ENCODE peak calls at places on chromosomes 4 and X, in six cellular contexts. Z, A, U, P, D and N are unnamed samples.

GRCh38 chr4:15400911-15401671 is 26.7 kb upstream of the C1QTNF7 start:
- DNase-seq in Z (no peak), A (peak; percentile 65), U (no peak), P (peak; percentile 58), D (peak; percentile 58), N (peak; percentile 47)

GRCh38 chrX:80216086-80216485 is 201.5 kb downstream of the TBX22 start:
- DNase-seq in Z (no peak), A (no peak), U (no peak), P (no peak), D (no peak), N (no peak)

GRCh38 chr4:8351931-8352367 is 82.4 kb downstream of the HTRA3 start:
- DNase-seq in Z (no peak), A (peak; percentile 39), U (no peak), P (no peak), D (peak; percentile 74), N (no peak)

GRCh38 chr4:3346146-3346545 is 53.3 kb downstream of the RGS12 start:
- DNase-seq in Z (no peak), A (peak; percentile 84), U (peak; percentile 69), P (no peak), D (peak; percentile 76), N (peak; percentile 63)

GRCh38 chr4:101599620-101600019 is 190.9 kb upstream of the BANK1 start:
- DNase-seq in Z (no peak), A (peak; percentile 56), U (no peak), P (no peak), D (no peak), N (no peak)

GRCh38 chr4:6749340-6750171 is 33.0 kb upstream of the KIAA0232 start:
- DNase-seq in Z (no peak), A (peak; percentile 33), U (peak; percentile 63), P (peak; percentile 98), D (peak; percentile 45), N (peak; percentile 68)

GRCh38 chrX:9434151-9434550 is 30.7 kb upstream of the TBL1X start:
- DNase-seq in Z (no peak), A (no peak), U (no peak), P (no peak), D (no peak), N (no peak)

GRCh38 chr4:171117457-171117856 is 695.7 kb upstream of the GALNTL6 start:
- DNase-seq in Z (no peak), A (no peak), U (no peak), P (no peak), D (no peak), N (no peak)

GRCh38 chrX:39242187-39242586 is 440.9 kb downstream of the MID1IP1 start:
- DNase-seq in Z (no peak), A (no peak), U (peak; percentile 41), P (no peak), D (no peak), N (no peak)

GRCh38 chr4:67198757-67199156 is 346.5 kb downstream of the CENPC start:
- DNase-seq in Z (no peak), A (no peak), U (no peak), P (no peak), D (no peak), N (peak; percentile 2)

GRCh38 chr4:145179201-145179860 is 1.1 kb downstream of the OTUD4 start:
- DNase-seq in Z (peak; percentile 54), A (peak; percentile 49), U (peak; percentile 78), P (peak; percentile 85), D (peak; percentile 65), N (peak; percentile 72)

GRCh38 chrX:44235534-44235933 is 107.9 kb downstream of the EFHC2 start:
- DNase-seq in Z (no peak), A (no peak), U (no peak), P (no peak), D (no peak), N (no peak)

GRCh38 chr4:8587469-8588195 is 4.9 kb upstream of the CPZ start:
- DNase-seq in Z (no peak), A (no peak), U (peak; percentile 2), P (no peak), D (peak; percentile 12), N (no peak)

GRCh38 chrX:155052738-155053498 is 18.0 kb downstream of the CMC4 start:
- DNase-seq in Z (no peak), A (no peak), U (no peak), P (no peak), D (no peak), N (no peak)

GRCh38 chr4:77538144-77538543 is 67.5 kb upstream of the CXCL13 start:
- DNase-seq in Z (no peak), A (peak; percentile 6), U (no peak), P (no peak), D (no peak), N (no peak)

GRCh38 chr4:6360385-6360784 is 90.7 kb downstream of the WFS1 start:
- DNase-seq in Z (no peak), A (no peak), U (no peak), P (peak; percentile 38), D (no peak), N (no peak)

GRCh38 chr4:122903766-122904165 is 18.6 kb downstream of the NUDT6 start:
- DNase-seq in Z (no peak), A (no peak), U (no peak), P (no peak), D (no peak), N (no peak)

GRCh38 chrX:150873616-150874015 is 24.9 kb downstream of the CD99L2 start:
- DNase-seq in Z (no peak), A (peak; percentile 44), U (peak; percentile 28), P (no peak), D (no peak), N (peak; percentile 18)

GRCh38 chrX:150872773-150873336 is 25.6 kb downstream of the CD99L2 start:
- DNase-seq in Z (no peak), A (no peak), U (peak; percentile 27), P (no peak), D (no peak), N (no peak)

GRCh38 chrX:150871341-150871811 is 27.1 kb downstream of the CD99L2 start:
- DNase-seq in Z (no peak), A (no peak), U (no peak), P (no peak), D (no peak), N (no peak)

GRCh38 chrX:150870487-150871340 is 27.8 kb downstream of the CD99L2 start:
- DNase-seq in Z (no peak), A (peak; percentile 38), U (no peak), P (no peak), D (no peak), N (no peak)

GRCh38 chrX:150874448-150874847 is 24.0 kb downstream of the CD99L2 start:
- DNase-seq in Z (no peak), A (no peak), U (no peak), P (no peak), D (no peak), N (no peak)
- TF ChIP-seq POLR2A in Z (no peak), A (no peak), U (no peak), P (no peak), D (no peak), N (no peak)

DNA sequence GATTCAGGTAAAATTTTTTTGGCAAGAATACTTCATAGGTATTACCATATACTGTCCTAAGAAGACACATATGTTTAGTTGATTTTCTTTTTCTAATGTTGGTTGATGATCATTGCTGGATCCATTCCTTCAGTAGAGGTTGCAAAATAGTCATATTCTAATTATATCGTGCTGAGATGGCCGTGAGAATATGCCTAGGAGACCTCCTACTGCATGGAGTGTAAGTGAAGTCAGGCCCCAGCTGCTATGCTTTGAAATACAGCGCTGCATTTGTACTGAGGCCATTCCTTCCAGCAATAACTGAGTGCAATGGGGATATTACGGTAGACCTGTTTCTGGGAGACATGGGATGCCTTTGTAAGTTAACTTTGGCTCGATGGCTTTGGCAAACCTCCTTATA is 6.7 kb upstream of the PLAC8 start:
- DNase-seq in Z (no peak), A (no peak), U (no peak), P (no peak), D (no peak), N (no peak)
- H3K4me1 ChIP-seq in Z (no peaks in the 10 kb centered on the region), A (no peaks in the 10 kb centered on the region), U (no peaks in the 10 kb centered on the region), P (no peaks in the 10 kb centered on the region), D (no peaks in the 10 kb centered on the region), N (no peaks in the 10 kb centered on the region)

GRCh38 chrX:85544609-85545008 is 165.1 kb upstream of the POF1B start:
- DNase-seq in Z (no peak), A (no peak), U (no peak), P (no peak), D (no peak), N (no peak)
- H3K4me3 ChIP-seq in Z (no peak overlapping the region), A (no peak overlapping the region), U (no peak overlapping the region), P (no peak overlapping the region), D (no peak overlapping the region), N (no peak overlapping the region)

GRCh38 chrX:77910108-77910840 is at the start of gene ATP7A:
- DNase-seq in Z (peak; percentile 71), A (peak; percentile 88), U (peak; percentile 90), P (peak; percentile 92), D (peak; percentile 85), N (peak; percentile 94)
- TF ChIP-seq POLR2A in Z (peak; percentile 34), A (peak; percentile 76), U (peak; percentile 75), P (peak; percentile 28), D (no peak), N (peak; percentile 58)

GRCh38 chr4:82275431-82276423 is 98.1 kb downstream of the HNRNPD start:
- DNase-seq in Z (peak; percentile 49), A (no peak), U (no peak), P (no peak), D (no peak), N (no peak)
- H3K4me1 ChIP-seq in Z (no peaks in the 10 kb centered on the region), A (no peaks in the 10 kb centered on the region), U (no peaks in the 10 kb centered on the region), P (no peaks in the 10 kb centered on the region), D (no peaks in the 10 kb centered on the region), N (no peaks in the 10 kb centered on the region)

GRCh38 chr4:108116423-108117168 is 52.1 kb downstream of the LEF1 start:
- DNase-seq in Z (no peak), A (no peak), U (no peak), P (no peak), D (no peak), N (no peak)
- H3K4me3 ChIP-seq in Z (no peak overlapping the region), A (no peak overlapping the region), U (no peak overlapping the region), P (no peak overlapping the region), D (no peak overlapping the region), N (no peak overlapping the region)

GRCh38 chr4:140037353-140038030 is 116.5 kb downstream of the MAML3 start:
- DNase-seq in Z (no peak), A (peak; percentile 97), U (no peak), P (no peak), D (no peak), N (no peak)
- TF ChIP-seq POLR2A in Z (no peak), A (no peak), U (no peak), P (no peak), D (no peak), N (no peak)

GRCh38 chr4:130023088-130023487 is 927.1 kb downstream of the C4orf33 start:
- DNase-seq in Z (no peak), A (no peak), U (no peak), P (no peak), D (no peak), N (no peak)
- H3K4me1 ChIP-seq in Z (peaks cover 9% of the 10 kb centered on the region), A (no peaks in the 10 kb centered on the region), U (no peaks in the 10 kb centered on the region), P (no peaks in the 10 kb centered on the region), D (no peaks in the 10 kb centered on the region), N (no peaks in the 10 kb centered on the region)

GRCh38 chr4:779555-779954 is 46.4 kb downstream of the CPLX1 start:
- DNase-seq in Z (no peak), A (no peak), U (no peak), P (no peak), D (no peak), N (no peak)
- H3K4me3 ChIP-seq in Z (no peak overlapping the region), A (no peak overlapping the region), U (no peak overlapping the region), P (no peak overlapping the region), D (no peak overlapping the region), N (no peak overlapping the region)